ENCODE peak calls at places on chromosomes 6 and 20, in five cellular contexts. E is sigmoid colon, Z is H1, X is spleen, N is HCT116. J is an unnamed sample.

GRCh38 chr6:134060491-134061106 is 8.2 kb upstream of the SLC2A12 start:
- DNase-seq in E (no peak), Z (no peak), N (no peak), X (no peak), J (no peak)

GRCh38 chr6:43856005-43856765 is 86.2 kb downstream of the VEGFA start:
- DNase-seq in E (no peak), X (no peak), Z (no peak), N (peak), J (no peak)

GRCh38 chr6:13517116-13517515 is 29.7 kb upstream of the GFOD1 start:
- DNase-seq in Z (no peak), N (no peak), E (no peak), X (no peak), J (no peak)

GRCh38 chr6:137761072-137761471 is 106.0 kb upstream of the TNFAIP3 start:
- DNase-seq in E (no peak), N (no peak), Z (no peak), X (no peak), J (no peak)

GRCh38 chr6:166520905-166521834 is 65.3 kb downstream of the RAMACL start:
- DNase-seq in Z (no peak), N (no peak), E (no peak), X (no peak), J (no peak)

GRCh38 chr6:147204843-147205311 is 660 bp downstream of the STXBP5 start:
- DNase-seq in X (no peak), E (no peak), Z (no peak), N (no peak), J (no peak)

GRCh38 chr6:2101213-2101612 is 144.2 kb downstream of the GMDS start:
- DNase-seq in Z (no peak), E (no peak), N (no peak), X (no peak), J (no peak)

GRCh38 chr20:32807706-32808105 is 12.0 kb upstream of the MAPRE1 start:
- DNase-seq in E (no peak), N (no peak), X (no peak), Z (no peak), J (no peak)

GRCh38 chr6:136501081-136501480 is 49.1 kb downstream of the MAP7 start:
- DNase-seq in X (no peak), Z (no peak), N (no peak), E (no peak), J (no peak)

DNA sequence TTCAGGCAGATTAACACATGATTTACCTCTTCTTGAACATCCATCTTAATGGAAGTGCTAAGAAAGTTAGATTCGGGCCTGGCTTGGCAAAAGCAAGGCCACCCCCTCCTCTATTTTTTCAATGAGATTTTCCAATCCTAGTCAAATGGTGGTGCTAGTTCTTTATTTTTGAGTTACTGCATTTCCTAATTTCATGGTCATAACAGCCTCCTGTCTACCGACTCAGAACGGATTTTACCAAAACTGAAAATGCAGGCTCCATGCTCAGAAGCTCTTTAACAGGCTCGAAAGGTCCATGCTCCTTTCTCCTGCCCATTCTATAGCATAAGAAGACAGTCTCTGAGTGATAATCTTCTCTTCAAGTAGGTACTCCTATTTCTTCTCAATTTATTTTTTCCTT is 117.2 kb upstream of the ESR1 start:
- DNase-seq in N (no peak), Z (no peak), E (no peak), X (no peak), J (no peak)
- TF ChIP-seq CTCF in N (no peak), Z (no peak), E (no peak), X (no peak), J (no peak)

GRCh38 chr20:56483970-56484369 is 15.5 kb downstream of the RTF2 start:
- DNase-seq in N (no peak), X (no peak), Z (no peak), E (no peak), J (no peak)

GRCh38 chr20:56487216-56487615 is 18.8 kb downstream of the RTF2 start:
- DNase-seq in X (peak), Z (no peak), E (no peak), N (no peak), J (no peak)
- TF ChIP-seq POLR2AphosphoS5 in X (peak), Z (no peak), E (no peak), N (no peak), J (no peak)

GRCh38 chr20:49290608-49291191 is 12.8 kb upstream of the ZNFX1 start:
- DNase-seq in Z (no peak), N (no peak), E (no peak), X (no peak), J (no peak)
- H3K27ac ChIP-seq in Z (peak), N (peak), E (no peak), X (no peak), J (no peak)

GRCh38 chr20:37296371-37296770 is 6.9 kb downstream of the MANBAL start:
- DNase-seq in Z (no peak), E (no peak), N (no peak), X (no peak), J (no peak)

GRCh38 chr20:37293301-37293943 is 4.0 kb downstream of the MANBAL start:
- DNase-seq in Z (no peak), N (no peak), E (no peak), X (no peak), J (no peak)

GRCh38 chr20:37295001-37295400 is 5.5 kb downstream of the MANBAL start:
- DNase-seq in N (peak), X (no peak), Z (no peak), E (peak), J (no peak)

GRCh38 chr20:37295595-37295994 is 6.1 kb downstream of the MANBAL start:
- DNase-seq in N (no peak), X (no peak), E (no peak), Z (no peak), J (peak)

GRCh38 chr20:37294262-37294981 is 5.0 kb downstream of the MANBAL start:
- DNase-seq in Z (no peak), N (no peak), X (no peak), E (no peak), J (no peak)
- TF ChIP-seq CTCF in Z (no peak), N (no peak), X (no peak), E (no peak), J (no peak)

GRCh38 chr6:154166140-154166539 is 127.1 kb downstream of the OPRM1 start:
- DNase-seq in X (no peak), E (no peak), Z (no peak), N (no peak), J (no peak)

GRCh38 chr6:154161689-154162088 is 122.6 kb downstream of the OPRM1 start:
- DNase-seq in Z (no peak), E (no peak), X (no peak), N (no peak), J (no peak)

GRCh38 chr6:154167163-154167562 is 128.1 kb downstream of the OPRM1 start:
- DNase-seq in N (no peak), E (no peak), Z (no peak), X (no peak), J (no peak)

GRCh38 chr6:154165488-154165887 is 126.4 kb downstream of the OPRM1 start:
- DNase-seq in N (no peak), Z (no peak), E (no peak), X (no peak), J (no peak)

GRCh38 chr6:154164397-154164796 is 125.4 kb downstream of the OPRM1 start:
- DNase-seq in N (no peak), Z (no peak), E (peak), X (no peak), J (peak)
- TF ChIP-seq POLR2AphosphoS5 in N (no peak), Z (no peak), E (no peak), X (no peak), J (peak)

J was measured in prostate gland.